ENCODE peak calls at places on chromosomes 13 and 19, in five cellular contexts. T is PC-3; O is CD4-positive, alpha-beta T cell; U is CD8-positive, alpha-beta memory T cell; Q is CD4-positive, alpha-beta memory T cell. I is an unnamed sample.

GRCh38 chr13:106796280-106797047 is 228.5 kb upstream of the ARGLU1 start:
- DNase-seq in U (no peak), T (no peak), Q (no peak), O (no peak), I (no peak)

GRCh38 chr13:98022210-98022609 is 68.7 kb downstream of the IPO5 start:
- DNase-seq in Q (no peak), U (no peak), T (peak; percentile 78), O (no peak), I (no peak)

GRCh38 chr19:35017507-35017906 is 12.8 kb upstream of the SCN1B start:
- DNase-seq in O (no peak), T (no peak), Q (no peak), U (no peak), I (no peak)

GRCh38 chr19:48836089-48837017 is at the start of gene HSD17B14:
- DNase-seq in T (peak; percentile 41), Q (no peak), U (no peak), O (no peak), I (peak; percentile 75)

GRCh38 chr13:84430441-84430840 is 548.2 kb upstream of the SLITRK1 start:
- DNase-seq in U (no peak), Q (no peak), T (no peak), O (no peak), I (no peak)

GRCh38 chr13:27493981-27494380 is 43.6 kb upstream of the MTIF3 start:
- DNase-seq in U (no peak), Q (no peak), O (no peak), T (no peak), I (no peak)

GRCh38 chr19:38417544-38418506 is 8.2 kb downstream of the RASGRP4 start:
- DNase-seq in T (peak; percentile 62), Q (peak; percentile 44), O (peak; percentile 48), U (peak; percentile 42), I (peak; percentile 89)

GRCh38 chr19:40585677-40586422 is 9.2 kb downstream of the SHKBP1 start:
- DNase-seq in Q (no peak), O (no peak), T (peak; percentile 33), U (no peak), I (no peak)

GRCh38 chr13:85969331-85969730 is 170.1 kb upstream of the SLITRK6 start:
- DNase-seq in O (no peak), U (no peak), Q (no peak), T (no peak), I (no peak)

GRCh38 chr19:49473868-49474544 is at the start of gene FLT3LG:
- DNase-seq in O (peak; percentile 92), Q (peak; percentile 97), U (peak; percentile 85), T (peak; percentile 77), I (peak; percentile 90)

GRCh38 chr13:31896427-31896826 is 135.1 kb upstream of the FRY start:
- DNase-seq in O (no peak), Q (no peak), T (no peak), U (no peak), I (no peak)

GRCh38 chr19:56720281-56720680 is 48.7 kb upstream of the ZNF835 start:
- DNase-seq in Q (no peak), T (no peak), U (no peak), O (no peak), I (no peak)

GRCh38 chr19:55377356-55378131 is 918 bp downstream of the TMEM190 start:
- DNase-seq in U (no peak), Q (no peak), T (no peak), O (no peak), I (no peak)

GRCh38 chr19:55373318-55373992 is 3.2 kb upstream of the TMEM190 start:
- DNase-seq in Q (no peak), U (no peak), T (no peak), O (no peak), I (no peak)

GRCh38 chr19:55372316-55373081 is 2.2 kb upstream of the IL11 start:
- DNase-seq in T (peak; percentile 57), O (no peak), U (no peak), Q (no peak), I (no peak)

GRCh38 chr19:55376381-55376933 is at the start of gene TMEM190:
- DNase-seq in Q (no peak), U (no peak), O (no peak), T (no peak), I (no peak)

DNA sequence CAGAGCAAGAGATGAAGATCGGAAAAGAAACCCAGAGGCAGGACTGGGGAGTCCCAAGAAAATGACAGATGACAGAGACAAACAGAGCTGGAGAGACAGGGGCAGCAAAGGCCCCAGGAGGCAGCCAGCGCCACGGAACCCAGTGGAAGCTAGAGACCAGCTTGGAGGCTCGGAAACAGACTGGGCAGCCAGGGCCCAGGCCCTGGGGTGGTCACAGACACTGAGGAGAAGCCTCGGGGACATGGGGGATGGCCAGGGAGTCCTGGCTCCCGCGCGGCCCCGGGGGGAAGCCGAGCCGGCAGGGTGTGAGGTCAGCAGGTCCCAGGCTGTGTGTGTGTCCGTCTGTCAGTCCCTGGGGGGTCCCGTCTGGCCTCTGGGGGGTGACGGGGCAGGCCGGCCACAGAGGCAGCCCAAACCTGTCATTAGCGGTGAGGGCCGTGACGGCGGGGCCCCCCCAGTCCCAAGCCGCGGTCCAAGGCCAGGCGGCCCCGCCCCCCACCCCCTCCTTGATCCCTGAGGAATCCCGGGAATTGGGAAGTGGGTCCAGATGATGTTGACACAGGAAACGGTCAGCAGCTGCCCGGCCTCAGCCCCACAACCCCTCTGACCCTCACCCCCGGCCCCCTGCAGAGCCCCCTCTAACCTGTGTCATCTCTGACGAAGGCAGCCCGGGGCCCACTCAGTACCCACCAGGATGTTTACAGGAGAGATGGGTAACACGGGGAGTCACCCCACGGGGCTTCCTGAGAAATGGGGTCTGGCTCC is 2.5 kb upstream of the TMEM190 start:
- DNase-seq in O (no peak), T (no peak), Q (no peak), U (no peak), I (no peak)
- H3K27me3 ChIP-seq in O (peaks cover 63% of the 10 kb centered on the region), T (no peaks in the 10 kb centered on the region), Q (peaks cover 16% of the 10 kb centered on the region), U (peaks cover 34% of the 10 kb centered on the region), I (peaks cover 63% of the 10 kb centered on the region)

DNA sequence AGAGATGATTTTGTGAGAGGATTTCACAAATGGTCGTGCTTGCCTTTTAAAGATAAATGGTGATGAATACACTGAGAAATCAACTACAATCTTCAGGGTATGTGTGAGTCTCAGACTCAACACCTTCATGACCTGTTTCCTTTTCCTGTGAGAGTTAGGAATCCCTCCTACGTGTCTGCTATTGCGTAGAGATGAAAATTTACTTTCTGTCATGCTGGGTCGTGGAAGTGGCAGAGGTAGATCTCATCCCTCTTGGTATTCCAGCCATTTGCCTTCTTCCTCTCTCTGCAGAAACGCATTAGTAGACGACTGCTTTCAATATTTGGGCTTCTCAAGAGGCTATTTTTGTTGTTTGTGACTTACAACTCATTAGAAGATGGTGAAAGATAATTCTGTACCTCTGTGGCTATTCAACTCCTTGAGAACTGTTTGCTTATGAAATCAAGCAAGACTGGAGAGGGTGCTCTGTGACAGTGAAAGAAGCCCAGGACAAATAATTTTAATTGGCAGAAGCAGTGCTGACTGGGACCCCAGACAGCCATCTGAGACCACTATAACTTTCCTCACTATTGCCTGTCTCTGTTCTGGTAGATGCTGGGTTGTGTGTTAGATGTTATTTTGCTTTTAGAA is 233.1 kb downstream of the LACC1 start:
- DNase-seq in O (no peak), Q (no peak), T (no peak), U (no peak), I (no peak)
- H3K27ac ChIP-seq in O (no peak overlapping the region), Q (peak overlapping the region; percentile 10), T (no peak overlapping the region), U (peak overlapping the region; percentile 40), I (no peak overlapping the region)

DNA sequence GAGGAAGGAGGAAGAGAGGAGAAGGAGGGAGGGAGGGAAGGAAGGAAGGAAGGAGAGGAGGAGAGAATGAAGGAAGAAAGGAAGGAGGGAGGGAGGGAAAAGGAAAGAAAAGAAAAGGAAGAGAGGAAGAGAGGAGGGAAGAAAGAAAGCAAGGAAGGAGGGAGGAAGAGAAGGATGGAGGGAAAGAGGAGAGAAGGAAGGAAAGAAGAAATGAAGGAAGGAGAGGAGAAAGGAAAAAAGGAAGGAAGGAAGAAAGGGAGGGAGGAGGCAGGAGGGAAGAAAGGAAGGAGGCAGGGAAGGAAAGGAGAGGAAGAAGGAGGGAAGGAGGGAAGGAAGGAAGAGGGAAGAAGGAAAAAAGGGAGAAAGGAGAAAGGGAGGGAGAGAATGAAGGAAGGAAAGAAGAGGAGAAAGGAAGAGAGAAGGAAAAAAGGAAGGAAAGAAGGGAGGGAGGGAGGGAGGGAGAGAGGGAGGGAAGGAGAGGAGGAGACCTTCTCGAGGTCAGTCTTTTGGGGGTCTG is 13.4 kb upstream of the CASP14 start:
- DNase-seq in O (no peak), Q (no peak), U (no peak), T (no peak), I (no peak)
- H3K27me3 ChIP-seq in O (peaks cover 20% of the 10 kb centered on the region), Q (no peaks in the 10 kb centered on the region), U (no peaks in the 10 kb centered on the region), T (no peaks in the 10 kb centered on the region), I (peaks cover 24% of the 10 kb centered on the region)

DNA sequence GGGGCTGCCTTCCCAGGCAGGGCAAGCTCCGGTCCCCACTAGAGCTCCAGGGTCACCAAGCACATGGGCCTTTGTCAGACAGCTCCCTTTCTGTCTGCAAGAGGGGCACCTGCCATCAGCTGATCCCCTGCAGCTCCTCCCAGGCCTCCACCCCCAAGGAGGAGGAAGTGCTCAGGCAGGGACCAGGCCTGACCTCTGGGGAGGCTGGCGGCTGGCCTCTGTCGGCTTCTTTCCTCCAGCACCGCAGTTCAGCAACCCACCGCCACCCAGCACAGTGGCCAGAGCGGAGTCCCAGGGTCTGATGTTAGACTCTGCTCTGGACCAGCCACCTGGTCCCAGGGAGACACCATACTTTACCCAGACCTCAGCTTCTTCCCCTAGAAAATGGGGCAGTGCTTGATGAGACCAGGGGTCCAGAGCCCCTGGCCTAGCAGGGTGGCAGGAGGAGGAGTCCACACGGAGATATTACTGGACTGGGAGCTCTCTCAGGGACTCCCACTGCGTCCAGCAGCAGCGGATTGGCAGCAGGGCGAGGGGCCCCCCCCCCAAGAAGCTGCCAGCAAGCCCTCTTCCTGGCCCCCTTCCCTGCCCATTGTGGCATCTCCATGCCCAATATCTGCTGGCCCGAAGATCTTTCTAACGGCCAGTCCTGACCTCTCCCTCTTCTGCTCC is 24.1 kb downstream of the NKPD1 start:
- DNase-seq in Q (no peak), U (no peak), T (no peak), O (no peak), I (no peak)
- H3K27ac ChIP-seq in Q (no peak overlapping the region), U (no peak overlapping the region), T (no peak overlapping the region), O (no peak overlapping the region), I (no peak overlapping the region)

GRCh38 chr13:112977525-112977924 is 8.5 kb downstream of the MCF2L start:
- DNase-seq in T (no peak), Q (no peak), O (no peak), U (no peak), I (no peak)

GRCh38 chr13:112978561-112979405 is 9.8 kb downstream of the MCF2L start:
- DNase-seq in U (no peak), T (no peak), Q (no peak), O (no peak), I (no peak)

GRCh38 chr13:112980441-112980840 is 11.4 kb downstream of the MCF2L start:
- DNase-seq in U (no peak), Q (no peak), T (no peak), O (no peak), I (no peak)

GRCh38 chr13:112981361-112981905 is 12.4 kb downstream of the MCF2L start:
- DNase-seq in Q (no peak), O (no peak), U (no peak), T (no peak), I (no peak)

DNA sequence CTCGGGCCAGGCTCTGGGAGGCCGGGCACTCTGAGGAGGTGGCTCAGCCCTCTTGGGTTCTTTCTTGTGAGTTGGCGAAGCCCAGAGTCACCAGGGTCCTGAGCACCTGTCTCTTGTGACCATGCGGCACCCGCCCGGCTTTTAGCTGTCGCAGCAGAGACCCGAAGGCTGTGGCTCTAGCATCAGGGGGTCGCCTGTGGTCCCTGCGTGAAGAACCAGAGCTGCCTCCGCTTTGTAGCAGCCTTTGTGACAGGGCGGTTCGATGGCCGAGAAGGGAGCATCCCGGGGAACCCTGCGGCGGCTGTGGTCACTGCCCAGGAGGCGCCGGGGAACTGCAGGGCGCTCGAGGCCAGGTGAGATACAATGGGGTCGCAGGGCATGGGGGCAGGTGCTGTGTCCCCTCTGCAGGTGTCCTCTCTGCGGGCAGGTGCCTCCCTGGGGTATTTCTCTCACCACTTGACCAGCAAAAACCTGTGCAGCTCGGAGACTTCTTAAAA is 10.4 kb downstream of the MCF2L start:
- DNase-seq in Q (no peak), T (no peak), U (no peak), O (no peak), I (no peak)
- H3K27me3 ChIP-seq in Q (no peaks in the 10 kb centered on the region), T (no peaks in the 10 kb centered on the region), U (no peaks in the 10 kb centered on the region), O (no peaks in the 10 kb centered on the region), I (no peaks in the 10 kb centered on the region)

I was measured in upper lobe of right lung.